ENCODE peak calls at places on chromosomes 6 and 20, in seven cellular contexts. H is left ventricle myocardium inferior, V is PC-3, R is AG04449, C is breast epithelium, T is lower leg skin, J is MM.1S. W is an unnamed sample.

GRCh38 chr20:57772349-57772964 is 62.6 kb upstream of the PMEPA1 start:
- DNase-seq in T (peak), R (no peak), V (peak), H (no peak), C (no peak), J (no peak), W (no peak)

GRCh38 chr6:19205076-19205475 is 632.1 kb upstream of the ID4 start:
- DNase-seq in C (no peak), T (no peak), H (no peak), R (no peak), J (no peak), V (no peak), W (no peak)

GRCh38 chr6:53582963-53583362 is 38.1 kb upstream of the GCLC start:
- DNase-seq in H (no peak), V (peak), C (no peak), T (no peak), J (no peak), R (no peak), W (no peak)

GRCh38 chr6:15063253-15063853 is 182.5 kb upstream of the JARID2 start:
- DNase-seq in V (no peak), C (no peak), H (peak), J (no peak), T (no peak), R (no peak), W (no peak)

GRCh38 chr6:33979750-33980149 is 166.1 kb downstream of the GRM4 start:
- DNase-seq in H (no peak), V (no peak), R (no peak), T (peak), J (no peak), C (no peak), W (no peak)

GRCh38 chr6:27556406-27556805 is 83.5 kb upstream of the ZNF184 start:
- DNase-seq in R (no peak), J (no peak), T (no peak), V (peak), C (no peak), H (no peak), W (no peak)

GRCh38 chr6:18327621-18328548 is 59.3 kb upstream of the RNF144B start:
- DNase-seq in T (peak), J (no peak), H (no peak), R (no peak), V (no peak), C (no peak), W (no peak)

GRCh38 chr20:62918137-62918536 is 8.2 kb downstream of the DIDO1 start:
- DNase-seq in R (no peak), J (no peak), V (no peak), H (no peak), C (no peak), T (no peak), W (no peak)

GRCh38 chr6:157228421-157229218 is 94.7 kb downstream of the TMEM242 start:
- DNase-seq in V (no peak), T (peak), H (no peak), R (no peak), C (no peak), J (no peak), W (peak)

GRCh38 chr6:42295181-42295580 is 77.5 kb upstream of the MRPS10 start:
- DNase-seq in H (no peak), R (no peak), V (no peak), T (peak), J (no peak), C (no peak), W (no peak)

GRCh38 chr20:2537101-2537500 is 728 bp downstream of the TMC2 start:
- DNase-seq in V (no peak), J (no peak), R (no peak), H (no peak), C (no peak), T (peak), W (no peak)

GRCh38 chr6:44043479-44044153 is 83.6 kb downstream of the MRPL14 start:
- DNase-seq in V (no peak), T (no peak), C (no peak), J (no peak), H (peak), R (no peak), W (no peak)

GRCh38 chr6:28884423-28885148 is 39.2 kb downstream of the TRIM27 start:
- DNase-seq in R (no peak), V (no peak), J (peak), H (no peak), C (no peak), T (no peak), W (no peak)

GRCh38 chr20:50575869-50576720 is 65.9 kb downstream of the PTPN1 start:
- DNase-seq in V (peak), H (peak), J (no peak), T (no peak), C (no peak), R (no peak), W (peak)

GRCh38 chr6:1716396-1716795 is 106.7 kb downstream of the FOXC1 start:
- DNase-seq in J (no peak), V (no peak), C (no peak), R (no peak), H (no peak), T (peak), W (no peak)

GRCh38 chr6:106692112-106692822 is 62.9 kb downstream of the QRSL1 start:
- DNase-seq in J (no peak), H (no peak), T (no peak), C (peak), R (peak), V (peak), W (no peak)

GRCh38 chr6:106684011-106684410 is 54.6 kb downstream of the QRSL1 start:
- DNase-seq in V (no peak), H (no peak), T (no peak), C (no peak), J (no peak), R (no peak), W (no peak)

GRCh38 chr6:106685833-106686232 is 56.5 kb downstream of the QRSL1 start:
- DNase-seq in H (no peak), J (no peak), V (peak), R (peak), C (no peak), T (no peak), W (no peak)

GRCh38 chr6:106692823-106693216 is 63.4 kb downstream of the QRSL1 start:
- DNase-seq in R (no peak), H (no peak), C (no peak), V (no peak), J (no peak), T (no peak), W (no peak)

DNA sequence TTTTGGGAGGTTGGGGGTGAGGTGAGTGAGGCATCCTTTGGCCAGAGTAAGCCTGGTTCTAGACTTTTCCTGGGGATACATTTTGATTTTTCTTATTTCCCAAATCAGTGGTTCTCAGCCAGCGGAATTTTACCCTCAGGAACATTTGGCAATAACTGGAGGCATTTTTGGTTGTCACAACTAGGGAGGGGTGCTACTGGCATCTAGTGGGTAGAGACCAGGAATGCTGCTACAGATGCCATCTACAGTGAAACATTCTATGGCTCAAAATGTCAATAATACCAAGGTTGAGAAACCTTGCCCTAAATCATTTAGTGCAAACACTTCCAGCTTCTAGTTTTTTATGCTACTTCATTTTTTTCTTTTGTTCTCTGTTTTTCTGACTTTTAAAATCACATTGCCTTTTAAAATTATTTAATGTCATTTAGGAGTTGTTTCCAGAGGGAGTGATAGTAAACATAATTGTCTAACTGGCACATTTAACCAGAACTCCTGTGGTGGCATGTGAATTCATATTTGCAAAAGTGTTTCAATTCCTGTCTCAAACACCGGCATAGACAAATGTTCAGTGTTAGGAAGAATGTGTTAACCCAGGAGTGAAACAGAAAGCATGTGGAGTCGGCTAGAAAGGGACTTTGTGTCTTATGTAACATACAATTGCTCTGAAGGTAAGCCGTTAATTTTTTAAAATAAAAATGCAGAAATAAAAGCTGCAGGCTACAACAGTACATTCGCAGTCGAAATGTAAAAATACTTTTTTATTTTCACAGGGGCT is 59.0 kb downstream of the QRSL1 start:
- DNase-seq in J (peak), C (no peak), V (peak), T (no peak), R (no peak), H (no peak), W (no peak)
- TF ChIP-seq CTCF in J (no peak), C (no peak), V (peak), T (no peak), R (no peak), H (no peak), W (no peak)

GRCh38 chr6:40714576-40715500 is 127.7 kb upstream of the LRFN2 start:
- DNase-seq in C (no peak), T (no peak), V (peak), J (no peak), H (no peak), R (no peak), W (no peak)
- TF ChIP-seq CTCF in C (no peak), T (no peak), V (peak), J (no peak), H (no peak), R (no peak), W (no peak)

DNA sequence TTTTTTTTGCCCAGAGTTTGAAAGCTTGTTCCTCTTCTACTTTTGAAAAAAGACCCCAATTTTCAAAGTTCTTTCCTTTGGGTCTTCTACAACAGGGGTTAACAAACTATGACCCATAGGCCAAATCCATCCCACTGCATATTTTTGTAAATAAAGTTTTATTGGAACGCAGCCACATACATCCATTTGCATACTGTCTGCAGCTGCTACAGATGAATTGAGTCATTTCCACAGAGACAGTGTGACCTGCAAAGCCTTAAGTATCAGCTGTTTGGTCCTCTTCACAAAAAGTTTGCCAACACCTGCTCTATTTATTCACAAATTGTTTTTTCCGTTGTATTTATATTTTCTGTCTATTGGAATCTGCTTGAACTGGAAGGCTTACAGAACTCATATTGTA is 189.2 kb downstream of the TBC1D7 start:
- DNase-seq in V (no peak), H (no peak), R (no peak), T (no peak), C (no peak), J (no peak), W (no peak)
- TF ChIP-seq CTCF in V (no peak), H (no peak), R (no peak), T (no peak), C (no peak), J (no peak), W (no peak)

DNA sequence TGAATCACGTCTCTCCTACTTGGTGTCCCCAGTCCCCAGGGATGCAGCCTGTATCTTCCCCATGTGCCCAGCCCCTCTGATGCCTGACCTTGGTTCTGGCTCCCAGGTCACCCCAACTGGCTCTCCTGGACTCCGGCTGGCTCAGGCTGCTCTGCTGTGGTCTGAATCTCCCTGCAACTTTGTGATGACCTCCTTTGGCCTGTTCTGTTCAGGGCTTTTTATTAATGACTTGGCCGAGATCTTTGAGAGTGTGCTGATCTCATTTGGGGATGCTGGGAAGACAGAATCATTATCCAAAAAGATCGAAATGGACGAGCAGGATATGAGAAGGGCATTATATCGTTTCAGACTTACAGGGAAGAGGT is 67.4 kb downstream of the IGF2R start:
- DNase-seq in H (no peak), T (no peak), J (no peak), R (no peak), C (no peak), V (no peak), W (no peak)
- TF ChIP-seq CTCF in H (no peak), T (no peak), J (no peak), R (no peak), C (no peak), V (no peak), W (no peak)

DNA sequence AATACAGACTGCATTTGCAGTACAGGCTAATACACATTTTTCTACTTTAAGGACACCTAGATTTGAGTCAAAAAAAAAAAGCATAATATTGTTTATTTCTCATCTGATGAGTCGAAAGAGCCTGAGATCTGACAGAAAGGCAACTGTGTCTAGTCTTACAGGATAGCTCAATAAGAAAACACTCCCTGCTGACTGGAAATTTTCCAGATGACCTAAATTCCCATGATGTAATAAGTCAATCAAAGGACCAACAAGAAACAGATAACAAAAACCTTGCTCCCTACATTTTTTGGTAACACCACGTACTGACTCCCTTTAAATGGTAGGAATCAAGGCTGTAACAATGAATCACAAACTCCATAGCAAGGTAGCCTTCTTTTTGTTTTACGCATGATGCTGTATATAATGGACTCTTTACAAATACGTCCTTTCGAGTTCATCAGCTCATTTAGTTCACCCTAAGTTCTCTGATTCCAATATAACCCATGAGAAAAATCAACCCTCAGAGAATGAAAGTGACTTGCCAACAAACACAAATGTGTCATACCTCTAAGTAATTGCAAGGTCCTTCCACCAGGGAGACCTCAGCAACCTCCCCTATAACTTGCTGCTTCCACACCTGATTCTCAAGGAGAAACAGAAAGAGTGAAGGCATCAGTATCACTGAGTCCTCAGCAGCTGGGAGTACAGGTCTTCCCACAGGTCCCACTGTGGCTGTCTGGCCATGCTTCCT is 12.1 kb downstream of the TBX18 start:
- DNase-seq in H (no peak), J (no peak), R (no peak), C (no peak), V (no peak), T (no peak), W (no peak)
- TF ChIP-seq CTCF in H (no peak), J (no peak), R (no peak), C (no peak), V (no peak), T (no peak), W (no peak)

DNA sequence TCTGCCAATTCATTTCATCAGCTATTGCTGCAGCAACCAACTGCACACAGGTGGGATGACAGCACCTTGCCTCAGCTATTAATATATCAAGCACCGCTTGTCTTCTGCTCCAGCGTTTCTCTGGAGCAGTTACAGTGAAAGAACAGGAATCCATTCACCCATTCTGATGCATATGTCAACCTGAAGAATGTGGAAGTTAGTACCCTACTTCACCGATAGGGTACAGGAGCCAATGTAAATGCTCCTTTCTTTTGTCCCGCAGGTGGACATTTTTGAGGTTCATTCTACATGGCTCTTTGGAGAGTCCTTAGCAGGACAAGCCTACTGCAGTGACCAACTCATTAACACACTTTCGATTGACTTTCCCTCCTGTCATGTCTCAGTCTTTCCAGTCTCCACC is 139.9 kb upstream of the PRND start:
- DNase-seq in C (no peak), R (no peak), J (no peak), H (no peak), V (no peak), T (no peak), W (no peak)
- TF ChIP-seq CTCF in C (no peak), R (no peak), J (no peak), H (no peak), V (no peak), T (no peak), W (peak)

DNA sequence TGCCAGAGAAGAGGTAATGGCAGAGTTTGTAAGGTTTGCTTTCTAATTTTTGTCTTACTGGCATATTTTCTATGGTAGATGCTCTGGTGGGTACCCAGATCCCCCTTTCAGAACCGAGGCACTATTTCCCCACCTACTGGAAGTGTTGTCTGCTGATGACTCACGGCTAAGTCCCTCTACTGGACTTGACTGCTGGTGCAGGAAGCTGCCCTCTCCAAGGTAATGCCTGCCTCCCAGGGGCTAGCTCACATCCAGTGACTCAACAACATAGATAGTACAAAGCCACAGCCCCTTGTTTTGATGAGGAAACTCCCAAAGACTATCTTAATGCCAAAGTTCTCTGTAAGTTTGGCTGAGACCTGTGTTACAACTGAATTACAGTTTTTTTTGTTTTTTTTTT is 285.4 kb upstream of the FLRT3 start:
- DNase-seq in V (peak), T (no peak), C (no peak), J (no peak), H (no peak), R (no peak), W (no peak)
- TF ChIP-seq CTCF in V (peak), T (no peak), C (no peak), J (no peak), H (no peak), R (no peak), W (no peak)

GRCh38 chr6:161613711-161614110 is 339.9 kb upstream of the AGPAT4 start:
- DNase-seq in R (no peak), T (no peak), H (no peak), V (no peak), J (no peak), C (no peak), W (no peak)

GRCh38 chr6:161618816-161619454 is 345.1 kb upstream of the AGPAT4 start:
- DNase-seq in H (peak), V (peak), J (peak), T (no peak), C (peak), R (peak), W (peak)
- TF ChIP-seq CTCF in H (peak), V (peak), J (peak), T (no peak), C (no peak), R (peak), W (peak)

GRCh38 chr6:113970808-113971676 is at the start of gene HDAC2:
- DNase-seq in C (peak), R (no peak), V (peak), J (peak), H (peak), T (peak), W (peak)
- TF ChIP-seq CTCF in C (peak), R (no peak), V (no peak), J (no peak), H (no peak), T (no peak), W (no peak)